ENCODE peak calls at places on chromosomes 1 and 21, in four cellular contexts. E, I, D and K are unnamed samples.

GRCh38 chr1:114333670-114334069 is 177.3 kb downstream of the TRIM33 start:
- DNase-seq in E (no peak), I (no peak), D (no peak), K (no peak)

GRCh38 chr21:21631961-21632360 is 633.8 kb downstream of the NCAM2 start:
- DNase-seq in E (no peak), I (no peak), D (peak), K (no peak)

GRCh38 chr1:66262233-66262632 is 271.7 kb upstream of the SGIP1 start:
- DNase-seq in E (no peak), I (peak), D (no peak), K (no peak)

GRCh38 chr1:235503333-235504121 is 725 bp downstream of the B3GALNT2 start:
- DNase-seq in E (peak), I (peak), D (peak), K (peak)

GRCh38 chr21:19109694-19110093 is 706.1 kb upstream of the TMPRSS15 start:
- DNase-seq in E (no peak), I (no peak), D (no peak), K (peak)

GRCh38 chr1:94871031-94871430 is 50.9 kb downstream of the SLC44A3 start:
- DNase-seq in E (no peak), I (no peak), D (no peak), K (no peak)

GRCh38 chr1:156498447-156499193 is 2.0 kb downstream of the MEF2D start:
- DNase-seq in E (peak), I (no peak), D (peak), K (peak)

GRCh38 chr1:39646232-39647081 is 7.0 kb upstream of the HEYL start:
- DNase-seq in E (peak), I (peak), D (peak), K (peak)

GRCh38 chr1:168148916-168149315 is 12.2 kb upstream of the GPR161 start:
- DNase-seq in E (no peak), I (no peak), D (no peak), K (no peak)

DNA sequence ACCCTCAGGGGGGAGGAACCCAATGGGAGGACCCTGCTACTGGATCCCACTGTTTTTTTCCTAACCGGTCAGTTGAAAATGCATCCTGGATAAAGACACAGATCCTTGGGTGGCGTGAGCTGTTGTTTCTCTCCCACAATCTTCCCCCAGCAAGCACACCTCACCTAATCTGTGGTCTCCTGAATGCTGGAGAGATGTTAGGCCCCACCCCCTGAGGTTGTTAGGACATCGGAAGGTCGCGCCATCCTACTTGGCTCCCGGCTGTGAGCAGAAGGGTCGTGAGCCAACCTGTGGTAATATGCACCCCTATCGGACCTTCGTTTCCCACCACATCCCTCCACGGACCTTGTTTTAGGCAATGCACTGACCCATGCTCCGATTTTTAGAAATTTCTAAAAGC is 89.9 kb upstream of the IPO9 start:
- DNase-seq in E (no peak), I (no peak), D (peak), K (no peak)
- H3K4me3 ChIP-seq in E (peak), I (peak), D (peak), K (no peak)

DNA sequence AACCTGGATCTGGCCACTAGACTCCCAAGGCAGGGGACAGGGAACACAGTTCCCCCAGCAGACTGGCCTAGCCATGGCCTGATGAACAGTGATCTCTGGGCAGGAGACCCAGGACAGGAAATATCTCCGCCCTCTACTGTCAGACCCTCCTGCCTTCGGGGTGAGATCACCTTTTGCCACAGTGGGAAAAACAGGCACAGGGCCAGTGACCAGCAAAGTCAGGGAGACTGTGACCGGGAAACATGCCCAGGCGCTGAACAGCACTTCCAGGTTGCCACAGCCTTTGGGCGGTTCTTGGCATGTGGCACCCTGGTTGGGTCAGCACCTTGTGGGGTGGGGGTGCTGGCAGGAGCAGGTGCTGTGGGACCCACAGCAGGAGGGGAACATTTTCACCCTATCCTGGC is 8.9 kb upstream of the ZNF669 start:
- DNase-seq in E (no peak), I (no peak), D (no peak), K (peak)
- H3K4me3 ChIP-seq in E (no peak), I (no peak), D (no peak), K (no peak)

DNA sequence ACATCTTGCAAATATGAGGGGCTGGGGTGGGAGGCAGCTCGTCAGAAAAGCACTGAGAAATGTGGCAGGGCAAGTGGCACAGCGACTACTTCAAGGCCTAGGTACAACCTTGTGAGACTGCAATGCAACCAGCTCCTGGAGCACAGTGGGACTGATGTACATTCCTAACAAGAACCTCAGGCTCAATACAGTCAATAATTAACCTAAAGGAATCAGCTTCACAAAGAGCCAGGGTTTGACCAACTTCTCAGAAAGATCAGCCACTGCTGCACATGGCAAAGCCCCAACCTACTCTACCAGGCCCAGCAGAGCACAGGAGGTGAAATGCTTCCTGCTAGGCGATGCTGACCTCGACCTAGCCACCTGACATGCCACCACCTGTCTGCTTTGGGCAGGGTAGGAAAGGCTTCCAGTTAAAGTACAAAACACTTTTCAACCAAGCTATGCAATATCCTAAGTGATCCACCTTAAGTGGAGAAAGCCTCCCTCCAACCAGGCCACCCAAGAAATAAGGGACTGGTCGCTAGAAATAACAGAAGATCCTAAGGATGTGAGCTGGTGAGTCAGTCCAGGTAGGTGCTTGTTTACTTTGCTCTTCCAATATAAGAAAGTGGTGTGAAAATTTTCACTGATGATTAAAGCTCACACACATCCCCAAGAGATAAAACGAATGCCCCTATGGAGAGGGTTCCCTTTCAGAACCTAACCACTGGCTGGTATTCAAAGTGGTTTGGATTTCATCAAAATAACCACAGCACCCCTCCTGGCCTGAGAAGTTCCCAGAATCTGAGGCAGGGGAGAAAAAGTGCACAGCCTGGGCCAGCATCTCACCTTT is 2.1 kb downstream of the RIPK4 start:
- DNase-seq in E (peak), I (no peak), D (no peak), K (no peak)
- H3K4me3 ChIP-seq in E (no peak), I (no peak), D (no peak), K (no peak)

DNA sequence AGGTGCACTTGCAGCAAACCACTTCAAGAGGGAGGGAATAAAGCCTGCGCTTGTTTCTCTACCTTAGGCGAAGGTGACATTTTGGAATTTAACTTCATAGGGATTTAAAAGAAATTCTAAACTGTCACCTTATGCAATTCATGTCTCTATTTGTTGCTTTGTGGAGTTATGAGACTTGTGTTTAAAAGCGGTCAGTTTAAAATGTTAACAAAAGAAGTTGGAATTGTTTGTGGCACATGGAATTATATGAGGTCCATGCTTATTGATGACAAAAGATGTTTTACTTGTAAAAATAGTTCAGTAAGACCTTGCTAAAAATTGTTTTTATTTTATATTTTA is 15.8 kb downstream of the NR5A2 start:
- DNase-seq in E (no peak), I (no peak), D (no peak), K (no peak)
- H3K4me3 ChIP-seq in E (no peak), I (no peak), D (no peak), K (no peak)

DNA sequence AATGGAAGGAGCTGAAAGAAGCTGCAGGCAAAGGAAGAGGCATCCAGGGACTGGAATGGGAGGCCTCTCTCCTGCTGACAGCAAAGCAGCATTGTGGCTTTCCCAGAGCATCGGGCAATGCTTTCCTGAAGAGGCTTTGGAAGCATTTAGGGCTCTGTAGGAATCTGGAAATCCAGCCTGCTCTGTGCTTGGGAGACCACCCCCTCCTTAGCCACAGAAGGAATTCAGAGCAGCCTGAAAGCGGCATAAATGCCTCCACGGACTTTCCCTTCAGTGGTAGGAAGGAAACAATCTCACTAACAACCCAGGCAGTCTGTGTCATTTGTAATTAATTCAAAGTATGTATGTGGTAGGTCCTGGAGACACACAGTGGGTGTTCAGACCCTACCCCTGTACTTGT is 55.4 kb upstream of the GNG12 start:
- DNase-seq in E (no peak), I (peak), D (no peak), K (peak)
- H3K4me3 ChIP-seq in E (no peak), I (no peak), D (no peak), K (no peak)

GRCh38 chr1:28369518-28370219 is at the start of gene PHACTR4:
- DNase-seq in E (peak), I (peak), D (peak), K (peak)

GRCh38 chr1:28370220-28371010 is 875 bp downstream of the PHACTR4 start:
- DNase-seq in E (no peak), I (peak), D (no peak), K (peak)

GRCh38 chr1:28374297-28374696 is 4.8 kb downstream of the PHACTR4 start:
- DNase-seq in E (no peak), I (no peak), D (no peak), K (no peak)

GRCh38 chr1:28369225-28369517 is 369 bp upstream of the PHACTR4 start:
- DNase-seq in E (no peak), I (no peak), D (no peak), K (no peak)

GRCh38 chr1:28371011-28371378 is 1.5 kb downstream of the PHACTR4 start:
- DNase-seq in E (no peak), I (no peak), D (no peak), K (no peak)
- H3K4me3 ChIP-seq in E (no peak), I (no peak), D (no peak), K (peak)

GRCh38 chr1:231853588-231854207 is 227.1 kb downstream of the DISC1 start:
- DNase-seq in E (no peak), I (no peak), D (peak), K (no peak)
- H3K4me3 ChIP-seq in E (no peak), I (no peak), D (no peak), K (no peak)

GRCh38 chr1:207956976-207957375 is 46.1 kb upstream of the CD34 start:
- DNase-seq in E (no peak), I (no peak), D (no peak), K (no peak)

GRCh38 chr1:207962716-207963428 is 51.9 kb upstream of the CD34 start:
- DNase-seq in E (peak), I (no peak), D (peak), K (no peak)

GRCh38 chr1:207958376-207959139 is 47.6 kb upstream of the CD34 start:
- DNase-seq in E (no peak), I (no peak), D (no peak), K (no peak)

GRCh38 chr1:207959995-207960745 is 49.2 kb upstream of the CD34 start:
- DNase-seq in E (no peak), I (no peak), D (no peak), K (no peak)

GRCh38 chr1:207959141-207959825 is 48.4 kb upstream of the CD34 start:
- DNase-seq in E (peak), I (peak), D (peak), K (no peak)
- H3K4me3 ChIP-seq in E (no peak), I (peak), D (peak), K (no peak)

DNA sequence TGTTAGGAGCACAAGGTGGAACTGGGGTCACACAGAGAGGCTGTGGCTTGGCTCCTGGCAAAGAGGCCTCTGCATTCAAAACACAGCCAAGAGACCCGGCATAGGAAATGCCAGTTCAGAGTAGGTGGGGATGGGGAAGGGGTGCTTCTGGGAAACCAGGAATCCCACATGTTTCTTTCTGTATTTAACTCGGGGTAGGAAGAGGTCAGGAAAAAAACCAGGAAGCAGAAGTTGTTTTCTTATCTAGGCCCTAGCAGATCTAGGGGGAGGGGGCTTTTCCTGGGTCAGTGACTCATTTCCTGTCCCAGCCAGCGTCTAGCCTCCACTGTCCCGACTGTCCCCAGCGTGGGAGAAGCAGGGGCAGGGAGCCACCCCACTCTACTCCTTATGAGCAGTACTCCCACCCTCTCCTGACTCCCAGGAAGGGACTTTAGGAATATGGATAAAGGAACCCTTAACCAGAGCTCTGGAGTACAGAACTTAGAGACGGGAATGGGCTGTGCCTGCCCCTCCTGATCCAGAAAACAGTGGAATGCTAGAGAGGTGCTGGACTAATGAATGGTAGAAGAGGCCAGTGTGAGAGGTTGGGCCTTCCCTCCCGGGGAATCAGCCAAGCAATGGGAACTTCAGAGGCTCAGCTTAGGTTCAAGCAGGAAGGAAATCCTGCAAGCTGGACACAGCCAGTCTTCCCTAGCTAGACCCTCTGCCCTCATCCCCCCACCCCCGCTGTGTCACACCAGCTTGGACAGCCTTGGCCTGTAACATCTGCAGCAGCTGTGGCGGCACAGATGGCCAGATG is 5.7 kb downstream of the FHL3 start:
- DNase-seq in E (no peak), I (peak), D (peak), K (peak)
- H3K4me3 ChIP-seq in E (no peak), I (peak), D (no peak), K (peak)